ENCODE peak calls at places on chromosomes 3 and 15, in six cellular contexts. T, C, J, B, U and X are unnamed samples.

GRCh38 chr3:124492824-124493223 is 237.4 kb upstream of the UMPS start:
- DNase-seq in B (peak), U (peak), T (no peak), J (no peak), C (peak), X (no peak)

GRCh38 chr15:75138016-75138999 is 63.4 kb upstream of the C15orf39 start:
- DNase-seq in J (no peak), U (no peak), C (no peak), B (peak), T (peak), X (no peak)

GRCh38 chr15:75672646-75673425 is 25.1 kb downstream of the SNX33 start:
- DNase-seq in T (no peak), C (no peak), J (no peak), U (no peak), B (peak), X (no peak)

GRCh38 chr15:48675436-48675835 is 29.9 kb upstream of the FBN1 start:
- DNase-seq in C (no peak), B (no peak), U (no peak), T (no peak), J (no peak), X (no peak)

GRCh38 chr15:94031072-94031471 is 200.3 kb upstream of the MCTP2 start:
- DNase-seq in C (no peak), U (no peak), J (no peak), T (no peak), B (no peak), X (no peak)

GRCh38 chr3:78857494-78858111 is 910.2 kb downstream of the ROBO1 start:
- DNase-seq in C (no peak), J (no peak), B (peak), T (no peak), U (no peak), X (no peak)

GRCh38 chr3:62755285-62755684 is 119.9 kb downstream of the CADPS start:
- DNase-seq in U (peak), J (no peak), C (no peak), B (peak), T (no peak), X (no peak)

GRCh38 chr3:127637971-127638370 is 9.0 kb downstream of the PODXL2 start:
- DNase-seq in B (no peak), C (no peak), J (no peak), T (no peak), U (no peak), X (no peak)